ENCODE peak calls at places on chromosomes 5 and 9, in six cellular contexts. N, H, M, R, O and A are unnamed samples.

GRCh38 chr9:115850548-115851304 is 302.9 kb upstream of the PAPPA start:
- DNase-seq in N (no peak), H (no peak), M (peak), R (no peak), O (no peak), A (peak)

GRCh38 chr5:116939641-116940040 is 365.0 kb upstream of the SEMA6A start:
- DNase-seq in N (no peak), H (no peak), M (no peak), R (no peak), O (no peak), A (no peak)

GRCh38 chr5:74974451-74975089 is 77.8 kb downstream of the GCNT4 start:
- DNase-seq in N (no peak), H (no peak), M (no peak), R (no peak), O (no peak), A (no peak)

GRCh38 chr5:969421-969839 is 39.2 kb upstream of the NKD2 start:
- DNase-seq in N (peak), H (no peak), M (peak), R (no peak), O (no peak), A (peak)

GRCh38 chr9:128149001-128149701 is at the start of gene LCN2:
- DNase-seq in N (peak), H (no peak), M (no peak), R (peak), O (no peak), A (no peak)

GRCh38 chr5:114928644-114929462 is 240.9 kb downstream of the TRIM36 start:
- DNase-seq in N (no peak), H (no peak), M (no peak), R (no peak), O (no peak), A (no peak)

GRCh38 chr9:37784640-37785483 is at the start of gene EXOSC3:
- DNase-seq in N (peak), H (peak), M (peak), R (peak), O (peak), A (peak)

GRCh38 chr9:6575324-6575758 is 70.2 kb downstream of the GLDC start:
- DNase-seq in N (no peak), H (peak), M (no peak), R (no peak), O (no peak), A (no peak)

GRCh38 chr5:65812648-65813047 is 90.6 kb downstream of the NLN start:
- DNase-seq in N (no peak), H (peak), M (no peak), R (no peak), O (no peak), A (no peak)

GRCh38 chr5:170095687-170096086 is 10.0 kb upstream of the FOXI1 start:
- DNase-seq in N (no peak), H (no peak), M (no peak), R (no peak), O (no peak), A (no peak)

GRCh38 chr9:137454506-137455360 is 4.4 kb downstream of the NSMF start:
- DNase-seq in N (peak), H (no peak), M (no peak), R (peak), O (no peak), A (no peak)

GRCh38 chr9:136517950-136518349 is 27.9 kb downstream of the NOTCH1 start:
- DNase-seq in N (no peak), H (no peak), M (no peak), R (no peak), O (no peak), A (no peak)

GRCh38 chr5:102154291-102154690 is 141.8 kb downstream of the SLCO4C1 start:
- DNase-seq in N (no peak), H (no peak), M (no peak), R (no peak), O (no peak), A (no peak)

GRCh38 chr5:177431317-177432142 is 5.1 kb downstream of the GRK6 start:
- DNase-seq in N (peak), H (peak), M (no peak), R (no peak), O (no peak), A (no peak)

GRCh38 chr5:96861044-96861443 is 15.3 kb upstream of the ERAP2 start:
- DNase-seq in N (no peak), H (no peak), M (no peak), R (no peak), O (no peak), A (no peak)

GRCh38 chr9:129336130-129336528 is 158.1 kb upstream of the IER5L start:
- DNase-seq in N (no peak), H (no peak), M (no peak), R (no peak), O (no peak), A (peak)

GRCh38 chr9:132797861-132798659 is 80.0 kb downstream of the AK8 start:
- DNase-seq in N (no peak), H (no peak), M (no peak), R (no peak), O (no peak), A (no peak)

GRCh38 chr9:21110708-21111576 is 30.7 kb downstream of the IFNW1 start:
- DNase-seq in N (no peak), H (peak), M (peak), R (no peak), O (peak), A (peak)

GRCh38 chr5:102911973-102912372 is 156.9 kb downstream of the PAM start:
- DNase-seq in N (no peak), H (no peak), M (peak), R (no peak), O (no peak), A (peak)

GRCh38 chr5:76384189-76384588 is 18.9 kb upstream of the IQGAP2 start:
- DNase-seq in N (no peak), H (no peak), M (no peak), R (no peak), O (no peak), A (no peak)

GRCh38 chr5:5372511-5372910 is 50.0 kb upstream of the ICE1 start:
- DNase-seq in N (no peak), H (no peak), M (no peak), R (no peak), O (no peak), A (no peak)

GRCh38 chr9:34591091-34591910 is 1.8 kb upstream of the CNTFR start:
- DNase-seq in N (peak), H (peak), M (peak), R (peak), O (peak), A (peak)

GRCh38 chr9:71627537-71627936 is 140.8 kb downstream of the CEMIP2 start:
- DNase-seq in N (no peak), H (no peak), M (no peak), R (no peak), O (no peak), A (no peak)

GRCh38 chr5:104733063-104733719 is 1170.6 kb upstream of the NUDT12 start:
- DNase-seq in N (no peak), H (no peak), M (no peak), R (no peak), O (no peak), A (no peak)

GRCh38 chr5:179232091-179232490 is 113.2 kb downstream of the ADAMTS2 start:
- DNase-seq in N (no peak), H (no peak), M (no peak), R (no peak), O (no peak), A (no peak)

GRCh38 chr5:59789197-59789596 is 104.3 kb downstream of the PDE4D start:
- DNase-seq in N (no peak), H (no peak), M (no peak), R (no peak), O (no peak), A (peak)

GRCh38 chr5:176890455-176891330 is 8.5 kb downstream of the HK3 start:
- DNase-seq in N (no peak), H (no peak), M (no peak), R (peak), O (no peak), A (no peak)

GRCh38 chr5:130476325-130476724 is 572.1 kb downstream of the CHSY3 start:
- DNase-seq in N (no peak), H (no peak), M (no peak), R (no peak), O (no peak), A (no peak)

GRCh38 chr9:79682076-79682736 is 110.4 kb downstream of the TLE4 start:
- DNase-seq in N (no peak), H (no peak), M (no peak), R (no peak), O (no peak), A (no peak)

GRCh38 chr5:60945760-60946253 is 802 bp downstream of the NDUFAF2 start:
- DNase-seq in N (no peak), H (peak), M (peak), R (no peak), O (peak), A (peak)

GRCh38 chr9:124791106-124791505 is 14.2 kb downstream of the OLFML2A start:
- DNase-seq in N (peak), H (no peak), M (no peak), R (no peak), O (no peak), A (no peak)

GRCh38 chr5:158725223-158725825 is 374.4 kb downstream of the EBF1 start:
- DNase-seq in N (no peak), H (no peak), M (peak), R (no peak), O (no peak), A (no peak)

GRCh38 chr5:149315753-149316152 is 29.5 kb upstream of the GRPEL2 start:
- DNase-seq in N (no peak), H (no peak), M (no peak), R (no peak), O (no peak), A (no peak)

GRCh38 chr5:135986891-135987401 is 32.2 kb upstream of the LECT2 start:
- DNase-seq in N (no peak), H (peak), M (no peak), R (no peak), O (no peak), A (peak)

GRCh38 chr9:69121155-69122085 is 52.7 kb upstream of the TJP2 start:
- DNase-seq in N (peak), H (peak), M (peak), R (no peak), O (peak), A (peak)

GRCh38 chr5:123976393-123977029 is 464.5 kb downstream of the CSNK1G3 start:
- DNase-seq in N (no peak), H (peak), M (no peak), R (no peak), O (no peak), A (no peak)

GRCh38 chr5:131230406-131230805 is 33.4 kb upstream of the CDC42SE2 start:
- DNase-seq in N (no peak), H (peak), M (no peak), R (no peak), O (no peak), A (no peak)

GRCh38 chr9:129143461-129143927 is 32.3 kb downstream of the PTPA start:
- DNase-seq in N (peak), H (no peak), M (no peak), R (no peak), O (peak), A (peak)

GRCh38 chr5:179620293-179620692 is 3.2 kb downstream of the HNRNPH1 start:
- DNase-seq in N (no peak), H (no peak), M (no peak), R (no peak), O (no peak), A (no peak)

GRCh38 chr5:176611435-176611834 is 1.5 kb upstream of the GPRIN1 start:
- DNase-seq in N (peak), H (peak), M (peak), R (no peak), O (peak), A (peak)